ENCODE peak calls at places on chromosomes 5 and 9, in eight cellular contexts. H is K562, F is GM12878, P is stomach, E is breast epithelium, D is upper lobe of left lung, A is GM12892, L is prostate gland. S is an unnamed sample.

GRCh38 chr9:83327750-83328622 is 210.2 kb downstream of the FRMD3 start:
- DNase-seq in H (no peak), F (no peak), P (no peak), E (no peak), D (no peak), A (no peak), L (no peak), S (no peak)

GRCh38 chr9:135502168-135502872 is 1.8 kb downstream of the MRPS2 start:
- DNase-seq in H (no peak), F (no peak), P (no peak), E (no peak), D (peak; percentile 45), A (no peak), L (no peak), S (no peak)

GRCh38 chr9:79221084-79221483 is 350.7 kb upstream of the TLE4 start:
- DNase-seq in H (no peak), F (no peak), P (no peak), E (no peak), D (no peak), A (no peak), L (no peak), S (no peak)

GRCh38 chr5:168260353-168261211 is 30.9 kb upstream of the WWC1 start:
- DNase-seq in H (no peak), F (no peak), P (no peak), E (no peak), D (no peak), A (no peak), L (no peak), S (no peak)

GRCh38 chr5:136028782-136029742 is at the start of gene TGFBI:
- DNase-seq in H (peak; percentile 6), F (no peak), P (peak; percentile 66), E (no peak), D (peak; percentile 93), A (no peak), L (peak; percentile 45), S (no peak)

GRCh38 chr5:91151947-91152346 is 231.2 kb downstream of the ARRDC3 start:
- DNase-seq in H (no peak), F (no peak), P (peak; percentile 52), E (no peak), D (no peak), A (no peak), L (peak; percentile 74), S (no peak)

GRCh38 chr5:180315762-180316212 is 23.9 kb upstream of the MAPK9 start:
- DNase-seq in H (peak; percentile 71), F (no peak), P (peak; percentile 74), E (peak; percentile 71), D (peak; percentile 88), A (peak; percentile 61), L (peak; percentile 21), S (peak; percentile 68)

GRCh38 chr5:128015478-128015877 is 68.1 kb upstream of the SLC12A2 start:
- DNase-seq in H (no peak), F (no peak), P (no peak), E (no peak), D (no peak), A (no peak), L (no peak), S (no peak)

GRCh38 chr5:60597570-60597969 is 102.4 kb downstream of the DEPDC1B start:
- DNase-seq in H (no peak), F (peak; percentile 60), P (no peak), E (no peak), D (no peak), A (no peak), L (no peak), S (no peak)

GRCh38 chr5:156411957-156412356 is 85.0 kb downstream of the SGCD start:
- DNase-seq in H (no peak), F (no peak), P (no peak), E (no peak), D (no peak), A (no peak), L (no peak), S (no peak)

GRCh38 chr9:77981332-77981731 is 50.3 kb downstream of the GNAQ start:
- DNase-seq in H (peak; percentile 56), F (no peak), P (peak; percentile 63), E (no peak), D (no peak), A (no peak), L (peak; percentile 31), S (no peak)

GRCh38 chr5:159061186-159061796 is 38.4 kb downstream of the EBF1 start:
- DNase-seq in H (peak; percentile 12), F (no peak), P (no peak), E (no peak), D (peak; percentile 30), A (no peak), L (no peak), S (no peak)

GRCh38 chr5:90410178-90410762 is 714 bp upstream of the CETN3 start:
- DNase-seq in H (peak; percentile 23), F (no peak), P (no peak), E (no peak), D (no peak), A (no peak), L (no peak), S (no peak)

GRCh38 chr5:40291338-40291737 is 388.4 kb upstream of the PTGER4 start:
- DNase-seq in H (no peak), F (no peak), P (no peak), E (no peak), D (no peak), A (no peak), L (no peak), S (no peak)

GRCh38 chr9:131609116-131609830 is 64.0 kb downstream of the PRRT1B start:
- DNase-seq in H (no peak), F (no peak), P (peak; percentile 44), E (no peak), D (no peak), A (no peak), L (no peak), S (no peak)
- TF ChIP-seq POLR2AphosphoS5 in H (no peak), F (peak; percentile 8), P (no peak), E (no peak), D (no peak), A (no peak), L (no peak), S (no peak)

DNA sequence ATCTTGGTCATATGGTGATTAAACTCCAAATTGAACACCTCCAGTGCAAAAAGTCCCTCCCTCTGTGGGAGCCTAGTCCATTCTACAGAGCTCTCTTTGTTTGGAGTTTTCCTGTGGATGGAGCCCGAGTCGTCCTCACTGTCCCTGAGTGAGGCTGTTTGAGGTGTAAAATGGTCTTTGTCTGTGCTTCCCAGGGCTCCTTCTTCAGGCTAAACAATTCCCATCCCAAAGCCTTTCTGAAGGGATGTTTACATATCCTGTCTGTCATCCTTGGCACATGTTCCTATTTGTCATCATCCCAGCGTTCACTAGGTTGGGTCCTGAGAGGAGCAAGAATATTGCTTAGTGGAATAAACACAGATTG is 68.9 kb downstream of the COL27A1 start:
- DNase-seq in H (no peak), F (no peak), P (no peak), E (no peak), D (no peak), A (no peak), L (no peak), S (no peak)
- TF ChIP-seq POLR2A in H (no peak), F (no peak), P (no peak), E (no peak), D (no peak), A (no peak), L (no peak), S (no peak)

GRCh38 chr5:5294429-5294828 is 128.0 kb upstream of the ICE1 start:
- DNase-seq in H (no peak), F (no peak), P (no peak), E (no peak), D (no peak), A (no peak), L (no peak), S (no peak)

GRCh38 chr5:5293029-5293428 is 129.4 kb upstream of the ICE1 start:
- DNase-seq in H (peak; percentile 22), F (no peak), P (no peak), E (no peak), D (no peak), A (no peak), L (no peak), S (no peak)

GRCh38 chr5:5290674-5291334 is 131.7 kb upstream of the ICE1 start:
- DNase-seq in H (no peak), F (no peak), P (no peak), E (no peak), D (no peak), A (no peak), L (peak; percentile 25), S (no peak)

GRCh38 chr5:5289537-5289936 is 132.9 kb upstream of the ICE1 start:
- DNase-seq in H (no peak), F (no peak), P (no peak), E (no peak), D (no peak), A (no peak), L (no peak), S (no peak)

GRCh38 chr5:5291357-5291756 is 131.1 kb upstream of the ICE1 start:
- DNase-seq in H (no peak), F (no peak), P (no peak), E (no peak), D (no peak), A (no peak), L (no peak), S (no peak)
- TF ChIP-seq POLR2AphosphoS5 in H (no peak), F (no peak), P (no peak), E (no peak), D (no peak), A (no peak), L (no peak), S (no peak)

DNA sequence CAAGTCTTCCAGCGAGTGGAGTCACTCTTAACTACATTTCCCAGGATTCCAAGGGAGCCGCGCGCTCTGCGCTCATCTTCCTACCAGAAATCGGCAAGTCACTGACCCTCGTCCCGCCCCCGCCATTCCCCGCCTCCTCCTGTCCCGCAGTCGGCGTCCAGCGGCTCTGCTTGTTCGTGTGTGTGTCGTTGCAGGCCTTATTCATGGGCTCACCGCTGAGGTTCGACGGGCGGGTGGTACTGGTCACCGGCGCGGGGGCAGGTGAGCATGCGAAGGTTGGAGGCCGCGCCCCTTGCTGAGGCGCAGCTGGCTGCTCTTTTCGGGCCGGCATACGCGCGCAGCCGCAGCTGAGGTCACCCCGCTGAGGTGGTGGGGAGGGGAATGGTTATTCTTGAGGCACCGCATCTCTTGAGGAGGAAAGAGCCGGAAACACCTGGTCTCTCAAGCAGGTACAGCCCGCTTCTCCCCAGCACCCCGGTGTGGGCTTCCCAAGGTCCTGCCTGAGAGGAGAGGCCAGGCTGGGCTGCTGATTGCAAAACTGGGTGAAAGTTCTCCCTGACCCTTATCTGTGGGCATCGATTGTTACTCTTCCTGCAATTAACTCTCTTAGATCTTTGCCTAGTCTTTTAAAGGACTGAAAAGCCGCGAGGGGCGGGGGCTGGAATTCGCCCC is at the start of gene HSD17B4:
- DNase-seq in H (peak; percentile 95), F (peak; percentile 58), P (peak; percentile 92), E (peak; percentile 86), D (peak; percentile 94), A (peak; percentile 68), L (peak; percentile 90), S (peak; percentile 64)
- TF ChIP-seq POLR2A in H (peak; percentile 90), F (peak; percentile 86), P (peak; percentile 37), E (peak; percentile 67), D (peak; percentile 94), A (peak; percentile 43), L (peak; percentile 43), S (peak; percentile 57)

DNA sequence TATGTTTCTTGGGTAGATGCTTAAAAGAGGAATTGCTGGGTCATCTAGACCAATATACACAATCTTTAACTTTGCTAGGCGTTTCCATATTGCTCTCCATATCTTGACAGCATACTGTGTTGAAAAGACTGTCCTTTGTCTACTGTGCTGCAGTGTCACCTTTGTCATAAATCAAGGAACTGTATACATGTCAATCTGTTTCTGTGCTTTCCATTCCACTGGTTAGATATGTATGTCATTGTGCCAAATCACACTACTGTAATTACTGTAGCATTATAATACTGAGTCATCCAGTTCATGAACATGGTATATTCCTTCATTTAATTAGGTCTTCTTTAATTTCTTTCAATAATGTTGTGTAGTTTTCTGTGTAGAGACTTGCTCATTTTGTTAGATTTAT is 149.7 kb upstream of the RASGRF2 start:
- DNase-seq in H (no peak), F (no peak), P (no peak), E (no peak), D (no peak), A (no peak), L (no peak), S (no peak)
- TF ChIP-seq POLR2AphosphoS5 in H (no peak), F (no peak), P (no peak), E (no peak), D (no peak), A (no peak), L (no peak), S (no peak)